ENCODE peak calls at places on chromosomes 5 and 9, in ten cellular contexts. One of them, this sample, is unnamed.
A peak's percentile ranks its signal among the peaks of the same experiment; 100 is the strongest.

GRCh38 chr5:401216-402034 is 41.6 kb upstream of the EXOC3 start:
- DNase-seq in A673: no peak
- DNase-seq in Caco-2: no peak
- DNase-seq in cardiac fibroblast: no peak
- DNase-seq in stimulated activated CD4-positive, alpha-beta T cell treated with anti-CD3 and anti-CD28 coated beads, Interleukin-2, amount 100 ng/mL, for 48 hours: no peak
- DNase-seq in EH: no peak
- DNase-seq in GM03348: no peak
- DNase-seq in EL: no peak
- DNase-seq in left ventricle myocardium inferior: no peak
- DNase-seq in chondrocyte: peak; percentile 75
- DNase-seq in this sample: no peak

GRCh38 chr5:141488591-141489478 is at the start of gene PCDHGC5:
- DNase-seq in Caco-2: no peak
- DNase-seq in left ventricle myocardium inferior: no peak
- DNase-seq in chondrocyte: no peak
- DNase-seq in A673: no peak
- DNase-seq in EL: peak; percentile 84
- DNase-seq in GM03348: peak; percentile 89
- DNase-seq in EH: peak; percentile 87
- DNase-seq in stimulated activated CD4-positive, alpha-beta T cell treated with anti-CD3 and anti-CD28 coated beads, Interleukin-2, amount 100 ng/mL, for 48 hours: no peak
- DNase-seq in cardiac fibroblast: peak; percentile 60
- DNase-seq in this sample: no peak

GRCh38 chr5:170597876-170598275 is 94.1 kb downstream of the KCNIP1 start:
- DNase-seq in chondrocyte: no peak
- DNase-seq in stimulated activated CD4-positive, alpha-beta T cell treated with anti-CD3 and anti-CD28 coated beads, Interleukin-2, amount 100 ng/mL, for 48 hours: no peak
- DNase-seq in Caco-2: no peak
- DNase-seq in left ventricle myocardium inferior: no peak
- DNase-seq in A673: no peak
- DNase-seq in cardiac fibroblast: peak; percentile 35
- DNase-seq in GM03348: peak; percentile 38
- DNase-seq in EH: peak; percentile 29
- DNase-seq in EL: peak; percentile 43
- DNase-seq in this sample: no peak

GRCh38 chr9:124660341-124660801 is 110.7 kb downstream of the NR6A1 start:
- DNase-seq in EL: peak; percentile 63
- DNase-seq in chondrocyte: no peak
- DNase-seq in stimulated activated CD4-positive, alpha-beta T cell treated with anti-CD3 and anti-CD28 coated beads, Interleukin-2, amount 100 ng/mL, for 48 hours: no peak
- DNase-seq in GM03348: peak; percentile 35
- DNase-seq in Caco-2: peak; percentile 41
- DNase-seq in EH: peak; percentile 77
- DNase-seq in cardiac fibroblast: peak; percentile 70
- DNase-seq in left ventricle myocardium inferior: no peak
- DNase-seq in A673: peak; percentile 72
- DNase-seq in this sample: peak; percentile 27

GRCh38 chr5:92927291-92927778 is 653.7 kb downstream of the NR2F1-AS1 start:
- DNase-seq in Caco-2: peak; percentile 47
- DNase-seq in GM03348: no peak
- DNase-seq in A673: no peak
- DNase-seq in EL: no peak
- DNase-seq in left ventricle myocardium inferior: no peak
- DNase-seq in cardiac fibroblast: no peak
- DNase-seq in EH: no peak
- DNase-seq in stimulated activated CD4-positive, alpha-beta T cell treated with anti-CD3 and anti-CD28 coated beads, Interleukin-2, amount 100 ng/mL, for 48 hours: no peak
- DNase-seq in chondrocyte: no peak
- DNase-seq in this sample: no peak

GRCh38 chr5:25544652-25545249 is 900.0 kb upstream of the CDH10 start:
- DNase-seq in EH: no peak
- DNase-seq in cardiac fibroblast: no peak
- DNase-seq in A673: peak; percentile 50
- DNase-seq in chondrocyte: no peak
- DNase-seq in stimulated activated CD4-positive, alpha-beta T cell treated with anti-CD3 and anti-CD28 coated beads, Interleukin-2, amount 100 ng/mL, for 48 hours: no peak
- DNase-seq in EL: no peak
- DNase-seq in left ventricle myocardium inferior: no peak
- DNase-seq in GM03348: peak; percentile 6
- DNase-seq in Caco-2: peak; percentile 47
- DNase-seq in this sample: peak; percentile 50

GRCh38 chr9:125758986-125759811 is 12.0 kb downstream of the PBX3 start:
- DNase-seq in stimulated activated CD4-positive, alpha-beta T cell treated with anti-CD3 and anti-CD28 coated beads, Interleukin-2, amount 100 ng/mL, for 48 hours: no peak
- DNase-seq in A673: no peak
- DNase-seq in chondrocyte: no peak
- DNase-seq in Caco-2: no peak
- DNase-seq in GM03348: peak; percentile 29
- DNase-seq in cardiac fibroblast: peak; percentile 36
- DNase-seq in left ventricle myocardium inferior: peak; percentile 22
- DNase-seq in EL: peak; percentile 32
- DNase-seq in EH: peak; percentile 33
- DNase-seq in this sample: no peak

GRCh38 chr5:172533058-172533398 is 78.7 kb upstream of the SH3PXD2B start:
- DNase-seq in stimulated activated CD4-positive, alpha-beta T cell treated with anti-CD3 and anti-CD28 coated beads, Interleukin-2, amount 100 ng/mL, for 48 hours: no peak
- DNase-seq in EH: no peak
- DNase-seq in A673: no peak
- DNase-seq in GM03348: peak; percentile 1
- DNase-seq in chondrocyte: no peak
- DNase-seq in left ventricle myocardium inferior: no peak
- DNase-seq in EL: no peak
- DNase-seq in cardiac fibroblast: no peak
- DNase-seq in Caco-2: no peak
- DNase-seq in this sample: no peak

GRCh38 chr5:125559296-125559695 is 812.9 kb upstream of the ZNF608 start:
- DNase-seq in GM03348: peak; percentile 5
- DNase-seq in EH: peak; percentile 7
- DNase-seq in A673: no peak
- DNase-seq in stimulated activated CD4-positive, alpha-beta T cell treated with anti-CD3 and anti-CD28 coated beads, Interleukin-2, amount 100 ng/mL, for 48 hours: no peak
- DNase-seq in chondrocyte: no peak
- DNase-seq in cardiac fibroblast: peak; percentile 97
- DNase-seq in Caco-2: peak; percentile 56
- DNase-seq in left ventricle myocardium inferior: no peak
- DNase-seq in EL: peak; percentile 90
- DNase-seq in this sample: peak; percentile 16

GRCh38 chr5:134174841-134175839 is 1.6 kb downstream of the SKP1 start:
- DNase-seq in A673: peak; percentile 43
- DNase-seq in stimulated activated CD4-positive, alpha-beta T cell treated with anti-CD3 and anti-CD28 coated beads, Interleukin-2, amount 100 ng/mL, for 48 hours: no peak
- DNase-seq in cardiac fibroblast: peak; percentile 55
- DNase-seq in GM03348: peak; percentile 44
- DNase-seq in left ventricle myocardium inferior: no peak
- DNase-seq in Caco-2: no peak
- DNase-seq in EH: peak; percentile 63
- DNase-seq in chondrocyte: no peak
- DNase-seq in EL: peak; percentile 45
- DNase-seq in this sample: no peak

GRCh38 chr9:120659209-120659608 is 55.1 kb downstream of the MEGF9 start:
- DNase-seq in GM03348: no peak
- DNase-seq in A673: no peak
- DNase-seq in left ventricle myocardium inferior: no peak
- DNase-seq in stimulated activated CD4-positive, alpha-beta T cell treated with anti-CD3 and anti-CD28 coated beads, Interleukin-2, amount 100 ng/mL, for 48 hours: no peak
- DNase-seq in EL: no peak
- DNase-seq in chondrocyte: no peak
- DNase-seq in cardiac fibroblast: no peak
- DNase-seq in EH: no peak
- DNase-seq in Caco-2: no peak
- DNase-seq in this sample: no peak

GRCh38 chr9:131402738-131403492 is 9.0 kb downstream of the PRRC2B start:
- DNase-seq in GM03348: peak; percentile 87
- DNase-seq in left ventricle myocardium inferior: peak; percentile 89
- DNase-seq in EL: peak; percentile 89
- DNase-seq in stimulated activated CD4-positive, alpha-beta T cell treated with anti-CD3 and anti-CD28 coated beads, Interleukin-2, amount 100 ng/mL, for 48 hours: no peak
- DNase-seq in cardiac fibroblast: peak; percentile 95
- DNase-seq in chondrocyte: no peak
- DNase-seq in EH: peak; percentile 92
- DNase-seq in A673: no peak
- DNase-seq in Caco-2: no peak
- DNase-seq in this sample: no peak

GRCh38 chr5:168932400-168932799 is 353.2 kb upstream of the PANK3 start:
- DNase-seq in GM03348: no peak
- DNase-seq in EH: no peak
- DNase-seq in cardiac fibroblast: no peak
- DNase-seq in stimulated activated CD4-positive, alpha-beta T cell treated with anti-CD3 and anti-CD28 coated beads, Interleukin-2, amount 100 ng/mL, for 48 hours: no peak
- DNase-seq in Caco-2: no peak
- DNase-seq in chondrocyte: no peak
- DNase-seq in A673: no peak
- DNase-seq in left ventricle myocardium inferior: no peak
- DNase-seq in EL: no peak
- DNase-seq in this sample: no peak

GRCh38 chr5:154159343-154159742 is 31.2 kb upstream of the GALNT10 start:
- DNase-seq in left ventricle myocardium inferior: no peak
- DNase-seq in cardiac fibroblast: peak; percentile 22
- DNase-seq in GM03348: peak; percentile 52
- DNase-seq in stimulated activated CD4-positive, alpha-beta T cell treated with anti-CD3 and anti-CD28 coated beads, Interleukin-2, amount 100 ng/mL, for 48 hours: no peak
- DNase-seq in A673: no peak
- DNase-seq in Caco-2: no peak
- DNase-seq in chondrocyte: no peak
- DNase-seq in EL: peak; percentile 39
- DNase-seq in EH: peak; percentile 46
- DNase-seq in this sample: no peak

GRCh38 chr5:27450607-27451006 is 412.2 kb upstream of the CDH9 start:
- DNase-seq in Caco-2: no peak
- DNase-seq in left ventricle myocardium inferior: no peak
- DNase-seq in GM03348: no peak
- DNase-seq in EH: no peak
- DNase-seq in A673: no peak
- DNase-seq in chondrocyte: no peak
- DNase-seq in stimulated activated CD4-positive, alpha-beta T cell treated with anti-CD3 and anti-CD28 coated beads, Interleukin-2, amount 100 ng/mL, for 48 hours: no peak
- DNase-seq in cardiac fibroblast: peak; percentile 8
- DNase-seq in EL: no peak
- DNase-seq in this sample: peak; percentile 51

GRCh38 chr9:130258999-130259398 is 6.6 kb upstream of the HMCN2 start:
- DNase-seq in stimulated activated CD4-positive, alpha-beta T cell treated with anti-CD3 and anti-CD28 coated beads, Interleukin-2, amount 100 ng/mL, for 48 hours: no peak
- DNase-seq in EL: no peak
- DNase-seq in cardiac fibroblast: no peak
- DNase-seq in left ventricle myocardium inferior: no peak
- DNase-seq in chondrocyte: peak; percentile 2
- DNase-seq in Caco-2: no peak
- DNase-seq in A673: no peak
- DNase-seq in GM03348: no peak
- DNase-seq in EH: no peak
- DNase-seq in this sample: no peak

GRCh38 chr5:113340537-113340936 is 94.3 kb downstream of the TSSK1B start:
- DNase-seq in stimulated activated CD4-positive, alpha-beta T cell treated with anti-CD3 and anti-CD28 coated beads, Interleukin-2, amount 100 ng/mL, for 48 hours: no peak
- DNase-seq in chondrocyte: no peak
- DNase-seq in GM03348: peak; percentile 23
- DNase-seq in A673: no peak
- DNase-seq in left ventricle myocardium inferior: no peak
- DNase-seq in Caco-2: no peak
- DNase-seq in EL: peak; percentile 4
- DNase-seq in cardiac fibroblast: peak; percentile 39
- DNase-seq in EH: no peak
- DNase-seq in this sample: no peak

GRCh38 chr9:21801683-21802417 is 586 bp upstream of the MTAP start:
- DNase-seq in Caco-2: peak; percentile 89
- DNase-seq in left ventricle myocardium inferior: peak; percentile 73
- DNase-seq in cardiac fibroblast: peak; percentile 89
- DNase-seq in chondrocyte: no peak
- DNase-seq in A673: peak; percentile 59
- DNase-seq in EH: peak; percentile 90
- DNase-seq in stimulated activated CD4-positive, alpha-beta T cell treated with anti-CD3 and anti-CD28 coated beads, Interleukin-2, amount 100 ng/mL, for 48 hours: no peak
- DNase-seq in EL: peak; percentile 87
- DNase-seq in GM03348: peak; percentile 84
- DNase-seq in this sample: peak; percentile 82

GRCh38 chr5:133373121-133373870 is 239.0 kb downstream of the FSTL4 start:
- DNase-seq in left ventricle myocardium inferior: no peak
- DNase-seq in chondrocyte: no peak
- DNase-seq in stimulated activated CD4-positive, alpha-beta T cell treated with anti-CD3 and anti-CD28 coated beads, Interleukin-2, amount 100 ng/mL, for 48 hours: no peak
- DNase-seq in EH: no peak
- DNase-seq in Caco-2: no peak
- DNase-seq in GM03348: peak; percentile 19
- DNase-seq in cardiac fibroblast: no peak
- DNase-seq in EL: no peak
- DNase-seq in A673: no peak
- DNase-seq in this sample: no peak

GRCh38 chr9:33166263-33167083 is 663 bp downstream of the B4GALT1 start:
- DNase-seq in EH: peak; percentile 41
- DNase-seq in left ventricle myocardium inferior: peak; percentile 55
- DNase-seq in stimulated activated CD4-positive, alpha-beta T cell treated with anti-CD3 and anti-CD28 coated beads, Interleukin-2, amount 100 ng/mL, for 48 hours: no peak
- DNase-seq in chondrocyte: peak; percentile 95
- DNase-seq in Caco-2: no peak
- DNase-seq in A673: peak; percentile 51
- DNase-seq in EL: peak; percentile 40
- DNase-seq in GM03348: peak; percentile 69
- DNase-seq in cardiac fibroblast: peak; percentile 58
- DNase-seq in this sample: no peak

GRCh38 chr5:44663991-44664710 is 144.6 kb upstream of the MRPS30 start:
- DNase-seq in Caco-2: no peak
- DNase-seq in chondrocyte: no peak
- DNase-seq in GM03348: no peak
- DNase-seq in EL: no peak
- DNase-seq in A673: no peak
- DNase-seq in left ventricle myocardium inferior: no peak
- DNase-seq in cardiac fibroblast: no peak
- DNase-seq in EH: no peak
- DNase-seq in stimulated activated CD4-positive, alpha-beta T cell treated with anti-CD3 and anti-CD28 coated beads, Interleukin-2, amount 100 ng/mL, for 48 hours: no peak
- DNase-seq in this sample: no peak

GRCh38 chr9:82810902-82811301 is 252.0 kb downstream of the RASEF start:
- DNase-seq in EL: peak; percentile 47
- DNase-seq in chondrocyte: no peak
- DNase-seq in Caco-2: peak; percentile 54
- DNase-seq in A673: peak; percentile 4
- DNase-seq in stimulated activated CD4-positive, alpha-beta T cell treated with anti-CD3 and anti-CD28 coated beads, Interleukin-2, amount 100 ng/mL, for 48 hours: no peak
- DNase-seq in GM03348: no peak
- DNase-seq in left ventricle myocardium inferior: no peak
- DNase-seq in cardiac fibroblast: no peak
- DNase-seq in EH: peak; percentile 14
- DNase-seq in this sample: peak; percentile 54

GRCh38 chr5:171524461-171524860 is 105.0 kb downstream of the FGF18 start:
- DNase-seq in left ventricle myocardium inferior: no peak
- DNase-seq in EH: no peak
- DNase-seq in chondrocyte: no peak
- DNase-seq in A673: no peak
- DNase-seq in cardiac fibroblast: peak; percentile 14
- DNase-seq in GM03348: peak; percentile 35
- DNase-seq in EL: no peak
- DNase-seq in stimulated activated CD4-positive, alpha-beta T cell treated with anti-CD3 and anti-CD28 coated beads, Interleukin-2, amount 100 ng/mL, for 48 hours: no peak
- DNase-seq in Caco-2: no peak
- DNase-seq in this sample: no peak

GRCh38 chr5:81192351-81192750 is 40.8 kb upstream of the CKMT2 start:
- DNase-seq in GM03348: no peak
- DNase-seq in A673: no peak
- DNase-seq in left ventricle myocardium inferior: no peak
- DNase-seq in Caco-2: no peak
- DNase-seq in EL: no peak
- DNase-seq in stimulated activated CD4-positive, alpha-beta T cell treated with anti-CD3 and anti-CD28 coated beads, Interleukin-2, amount 100 ng/mL, for 48 hours: no peak
- DNase-seq in cardiac fibroblast: no peak
- DNase-seq in EH: no peak
- DNase-seq in chondrocyte: no peak
- DNase-seq in this sample: no peak

GRCh38 chr9:70053864-70054263 is 10.2 kb downstream of the MAMDC2 start:
- DNase-seq in Caco-2: no peak
- DNase-seq in GM03348: no peak
- DNase-seq in stimulated activated CD4-positive, alpha-beta T cell treated with anti-CD3 and anti-CD28 coated beads, Interleukin-2, amount 100 ng/mL, for 48 hours: no peak
- DNase-seq in cardiac fibroblast: peak; percentile 52
- DNase-seq in chondrocyte: no peak
- DNase-seq in A673: peak; percentile 40
- DNase-seq in EL: peak; percentile 19
- DNase-seq in left ventricle myocardium inferior: no peak
- DNase-seq in EH: no peak
- DNase-seq in this sample: peak; percentile 27

GRCh38 chr9:882416-882931 is 41.0 kb downstream of the DMRT1 start:
- DNase-seq in stimulated activated CD4-positive, alpha-beta T cell treated with anti-CD3 and anti-CD28 coated beads, Interleukin-2, amount 100 ng/mL, for 48 hours: no peak
- DNase-seq in chondrocyte: no peak
- DNase-seq in left ventricle myocardium inferior: no peak
- DNase-seq in EL: no peak
- DNase-seq in A673: no peak
- DNase-seq in Caco-2: peak; percentile 36
- DNase-seq in EH: no peak
- DNase-seq in cardiac fibroblast: no peak
- DNase-seq in GM03348: no peak
- DNase-seq in this sample: no peak

GRCh38 chr5:126805108-126805507 is 28.2 kb downstream of the LMNB1 start:
- DNase-seq in GM03348: peak; percentile 69
- DNase-seq in cardiac fibroblast: peak; percentile 67
- DNase-seq in EL: peak; percentile 53
- DNase-seq in EH: peak; percentile 79
- DNase-seq in left ventricle myocardium inferior: no peak
- DNase-seq in stimulated activated CD4-positive, alpha-beta T cell treated with anti-CD3 and anti-CD28 coated beads, Interleukin-2, amount 100 ng/mL, for 48 hours: no peak
- DNase-seq in chondrocyte: no peak
- DNase-seq in A673: no peak
- DNase-seq in Caco-2: no peak
- DNase-seq in this sample: no peak

GRCh38 chr5:136055612-136056302 is 27.0 kb downstream of the TGFBI start:
- DNase-seq in GM03348: no peak
- DNase-seq in Caco-2: no peak
- DNase-seq in chondrocyte: no peak
- DNase-seq in stimulated activated CD4-positive, alpha-beta T cell treated with anti-CD3 and anti-CD28 coated beads, Interleukin-2, amount 100 ng/mL, for 48 hours: no peak
- DNase-seq in left ventricle myocardium inferior: no peak
- DNase-seq in A673: no peak
- DNase-seq in EH: no peak
- DNase-seq in EL: no peak
- DNase-seq in cardiac fibroblast: no peak
- DNase-seq in this sample: no peak

This sample was measured in LoVo.